ENCODE peak calls at places on chromosomes 7 and 10, in four cellular contexts. T, C, Y and W are unnamed samples.

GRCh38 chr7:12491526-12491925 is 79.0 kb upstream of the SCIN start:
- DNase-seq in T (no peak), C (no peak), Y (no peak), W (no peak)

GRCh38 chr7:20576166-20576660 is 39.3 kb upstream of the ABCB5 start:
- DNase-seq in T (no peak), C (no peak), Y (no peak), W (no peak)

GRCh38 chr7:99267530-99268360 is 4.9 kb upstream of the MYH16 start:
- DNase-seq in T (no peak), C (no peak), Y (peak), W (peak)

GRCh38 chr7:129762387-129762969 is 151.0 kb downstream of the NRF1 start:
- DNase-seq in T (no peak), C (no peak), Y (no peak), W (no peak)

GRCh38 chr10:48606530-48607355 is 1.9 kb upstream of the ARHGAP22 start:
- DNase-seq in T (no peak), C (no peak), Y (peak), W (peak)

GRCh38 chr10:128152741-128153583 is 26.7 kb upstream of the MKI67 start:
- DNase-seq in T (peak), C (no peak), Y (no peak), W (no peak)

GRCh38 chr7:24894670-24895221 is 85.2 kb downstream of the OSBPL3 start:
- DNase-seq in T (peak), C (no peak), Y (no peak), W (no peak)

GRCh38 chr10:123687758-123688157 is 21.6 kb downstream of the GPR26 start:
- DNase-seq in T (peak), C (no peak), Y (no peak), W (no peak)

GRCh38 chr10:71434760-71435394 is 38.2 kb downstream of the CDH23 start:
- DNase-seq in T (no peak), C (no peak), Y (no peak), W (no peak)

GRCh38 chr10:105138287-105138854 is 497.3 kb downstream of the SORCS3 start:
- DNase-seq in T (no peak), C (no peak), Y (no peak), W (no peak)

GRCh38 chr10:32084484-32084883 is 28.3 kb upstream of the KIF5B start:
- DNase-seq in T (no peak), C (no peak), Y (peak), W (no peak)

GRCh38 chr10:21100871-21101514 is 203.9 kb upstream of the NEBL start:
- DNase-seq in T (no peak), C (no peak), Y (no peak), W (no peak)

GRCh38 chr7:132261296-132261695 is 315.0 kb downstream of the PLXNA4 start:
- DNase-seq in T (no peak), C (no peak), Y (no peak), W (no peak)

GRCh38 chr7:131302453-131302852 is 25.2 kb upstream of the MKLN1 start:
- DNase-seq in T (no peak), C (no peak), Y (no peak), W (no peak)

GRCh38 chr7:130272456-130273080 is 5.9 kb downstream of the CPA2 start:
- DNase-seq in T (peak), C (no peak), Y (no peak), W (no peak)

GRCh38 chr7:57642730-57643129 is 192.8 kb downstream of the ZNF716 start:
- DNase-seq in T (no peak), C (no peak), Y (no peak), W (no peak)

GRCh38 chr7:47509571-47509970 is 72.3 kb downstream of the TNS3 start:
- DNase-seq in T (no peak), C (no peak), Y (no peak), W (no peak)

GRCh38 chr10:77043364-77043763 is 594.2 kb downstream of the KCNMA1 start:
- DNase-seq in T (no peak), C (no peak), Y (no peak), W (no peak)

GRCh38 chr7:8130663-8131062 is 131.3 kb downstream of the ICA1 start:
- DNase-seq in T (no peak), C (no peak), Y (no peak), W (no peak)

GRCh38 chr10:110410329-110411046 is 87.2 kb upstream of the DUSP5 start:
- DNase-seq in T (no peak), C (no peak), Y (peak), W (peak)

GRCh38 chr10:103818765-103819374 is 36.5 kb downstream of the SH3PXD2A start:
- DNase-seq in T (no peak), C (no peak), Y (no peak), W (no peak)

GRCh38 chr7:123208793-123209192 is 9.0 kb upstream of the SLC13A1 start:
- DNase-seq in T (no peak), C (no peak), Y (no peak), W (no peak)

GRCh38 chr7:1091019-1091643 is 3.2 kb downstream of the GPER1 start:
- DNase-seq in T (no peak), C (no peak), Y (no peak), W (no peak)

GRCh38 chr7:132381742-132382472 is 194.4 kb downstream of the PLXNA4 start:
- DNase-seq in T (no peak), C (no peak), Y (no peak), W (no peak)

GRCh38 chr7:26305048-26305868 is 13.6 kb downstream of the SNX10 start:
- DNase-seq in T (no peak), C (no peak), Y (no peak), W (no peak)